ENCODE peak calls at places on chromosomes 1 and 21, in six cellular contexts. A, Y, L, B, Z and H are unnamed samples. For H3K27me3, the result is how much of the 10 kb centered on the place peaks cover.

GRCh38 chr1:167136191-167136614 is 42.3 kb downstream of the STYXL2 start:
- DNase-seq in A (no peak), Y (no peak), L (no peak), B (no peak), Z (peak), H (no peak)

GRCh38 chr1:184218436-184218835 is 166.9 kb downstream of the TSEN15 start:
- DNase-seq in A (no peak), Y (no peak), L (no peak), B (no peak), Z (no peak), H (no peak)

GRCh38 chr1:61978866-61979265 is 215.8 kb upstream of the L1TD1 start:
- DNase-seq in A (no peak), Y (no peak), L (no peak), B (no peak), Z (no peak), H (no peak)

GRCh38 chr1:14625587-14626447 is 27.3 kb downstream of the KAZN start:
- DNase-seq in A (no peak), Y (no peak), L (no peak), B (no peak), Z (no peak), H (no peak)

GRCh38 chr1:31374511-31375196 is 1.8 kb upstream of the FABP3 start:
- DNase-seq in A (no peak), Y (peak), L (peak), B (peak), Z (peak), H (no peak)

GRCh38 chr1:176843352-176844297 is 320.9 kb downstream of the ASTN1 start:
- DNase-seq in A (no peak), Y (peak), L (peak), B (peak), Z (no peak), H (no peak)

GRCh38 chr1:235637756-235638155 is 11.8 kb downstream of the GNG4 start:
- DNase-seq in A (no peak), Y (no peak), L (no peak), B (no peak), Z (no peak), H (no peak)

GRCh38 chr1:225431081-225431863 is 3.4 kb upstream of the LBR start:
- DNase-seq in A (peak), Y (no peak), L (no peak), B (no peak), Z (no peak), H (no peak)

GRCh38 chr1:3265800-3266485 is 188.5 kb upstream of the ARHGEF16 start:
- DNase-seq in A (no peak), Y (no peak), L (no peak), B (no peak), Z (no peak), H (no peak)

GRCh38 chr1:31981976-31982375 is 31.7 kb upstream of the KHDRBS1 start:
- DNase-seq in A (no peak), Y (no peak), L (no peak), B (no peak), Z (no peak), H (no peak)

GRCh38 chr1:243253211-243253926 is 1.7 kb downstream of the CEP170 start:
- DNase-seq in A (no peak), Y (no peak), L (no peak), B (no peak), Z (no peak), H (no peak)

GRCh38 chr1:47786301-47786700 is 210.9 kb downstream of the TRABD2B start:
- DNase-seq in A (no peak), Y (no peak), L (no peak), B (no peak), Z (no peak), H (no peak)

GRCh38 chr21:14602418-14602987 is 56.4 kb upstream of the SAMSN1 start:
- DNase-seq in A (no peak), Y (no peak), L (no peak), B (no peak), Z (no peak), H (peak)

GRCh38 chr1:54456921-54457529 is 50.8 kb upstream of the SSBP3 start:
- DNase-seq in A (no peak), Y (no peak), L (no peak), B (peak), Z (no peak), H (no peak)

GRCh38 chr1:1602941-1603506 is 3.1 kb upstream of the FNDC10 start:
- DNase-seq in A (no peak), Y (no peak), L (no peak), B (no peak), Z (no peak), H (no peak)

GRCh38 chr1:59354754-59355337 is 58.0 kb downstream of the FGGY start:
- DNase-seq in A (no peak), Y (peak), L (no peak), B (peak), Z (no peak), H (peak)

GRCh38 chr1:71047635-71048607 is at the start of gene PTGER3:
- DNase-seq in A (peak), Y (peak), L (peak), B (peak), Z (peak), H (peak)

GRCh38 chr1:8818325-8818775 is 910 bp upstream of the RERE start:
- DNase-seq in A (no peak), Y (peak), L (peak), B (peak), Z (peak), H (no peak)

GRCh38 chr1:4624141-4624715 is 30.2 kb upstream of the AJAP1 start:
- DNase-seq in A (no peak), Y (no peak), L (no peak), B (no peak), Z (no peak), H (no peak)

GRCh38 chr1:11179125-11179524 is 10.0 kb upstream of the ANGPTL7 start:
- DNase-seq in A (no peak), Y (no peak), L (no peak), B (no peak), Z (no peak), H (no peak)

GRCh38 chr1:11505591-11506538 is 26.9 kb downstream of the DISP3 start:
- DNase-seq in A (no peak), Y (no peak), L (no peak), B (no peak), Z (no peak), H (no peak)

GRCh38 chr1:78048446-78048845 is 2.7 kb downstream of the GIPC2 start:
- DNase-seq in A (no peak), Y (no peak), L (no peak), B (no peak), Z (no peak), H (no peak)

GRCh38 chr1:201184734-201185453 is 5.7 kb upstream of the IGFN1 start:
- DNase-seq in A (no peak), Y (peak), L (no peak), B (peak), Z (no peak), H (no peak)

GRCh38 chr1:150537732-150538684 is 11.2 kb upstream of the ADAMTSL4 start:
- DNase-seq in A (no peak), Y (no peak), L (no peak), B (no peak), Z (no peak), H (no peak)

GRCh38 chr1:93177991-93178390 is 2.2 kb downstream of the TMED5 start:
- DNase-seq in A (no peak), Y (no peak), L (no peak), B (no peak), Z (no peak), H (no peak)

GRCh38 chr1:158146165-158146564 is 34.5 kb upstream of the CD1D start:
- DNase-seq in A (no peak), Y (no peak), L (no peak), B (peak), Z (no peak), H (no peak)

GRCh38 chr1:151009206-151009587 is 948 bp downstream of the PRUNE1 start:
- DNase-seq in A (no peak), Y (no peak), L (no peak), B (no peak), Z (no peak), H (no peak)

GRCh38 chr1:7878027-7878426 is 25.2 kb upstream of the UTS2 start:
- DNase-seq in A (no peak), Y (no peak), L (no peak), B (no peak), Z (no peak), H (no peak)

GRCh38 chr1:230778916-230779590 is 31.9 kb downstream of the CAPN9 start:
- DNase-seq in A (no peak), Y (no peak), L (no peak), B (no peak), Z (no peak), H (no peak)

GRCh38 chr1:58804853-58805252 is 21.0 kb upstream of the JUN start:
- DNase-seq in A (no peak), Y (no peak), L (no peak), B (no peak), Z (no peak), H (peak)

DNA sequence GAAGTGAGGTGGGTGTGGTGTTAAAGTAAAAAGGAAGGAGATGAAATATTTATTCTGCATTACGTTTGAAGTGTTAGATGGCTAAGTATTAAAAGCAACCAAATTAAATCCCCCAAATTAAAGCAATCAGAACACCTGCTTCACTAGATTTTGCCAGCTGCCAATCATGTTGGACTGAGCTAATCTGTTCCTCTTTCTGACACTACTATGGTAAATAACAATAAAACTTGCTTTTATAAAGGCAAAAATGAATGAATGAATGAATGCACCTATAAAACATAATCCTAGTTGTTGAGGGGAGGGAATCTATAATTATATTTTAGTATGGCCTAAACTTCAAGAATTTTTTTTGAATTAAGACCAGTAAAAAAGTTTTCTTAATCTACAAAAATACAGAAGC is 51.0 kb downstream of the RAB3GAP2 start:
- DNase-seq in A (no peak), Y (no peak), L (no peak), B (no peak), Z (no peak), H (no peak)
- TF ChIP-seq CTCF in A (no peak), Y (no peak), L (no peak), B (no peak), Z (no peak), H (no peak)

DNA sequence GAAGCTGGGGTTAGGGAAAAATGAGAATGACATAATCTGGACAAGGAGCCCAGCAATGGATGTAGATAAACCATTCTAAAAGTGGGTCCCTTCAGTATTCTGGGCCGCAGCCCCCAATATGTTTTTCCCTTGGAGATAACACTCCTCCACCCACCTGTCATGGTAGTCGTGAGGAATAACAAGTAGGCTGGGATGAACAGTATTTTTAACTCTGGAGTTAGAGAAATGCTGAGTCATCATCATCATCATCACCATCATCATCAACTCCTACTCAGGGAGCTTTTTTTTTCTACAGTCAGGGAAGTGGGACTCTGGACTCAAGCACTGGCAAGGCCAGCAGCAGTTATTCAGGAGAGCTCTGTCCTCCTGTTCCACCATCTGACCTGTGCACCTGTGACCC is 12.8 kb downstream of the CADM3 start:
- DNase-seq in A (no peak), Y (no peak), L (no peak), B (no peak), Z (no peak), H (no peak)
- H3K27me3 ChIP-seq in A (under half), Y (under half), L (under half), B (under half), Z (under half), H (under half)

GRCh38 chr21:26710155-26710554 is 135.1 kb downstream of the ADAMTS1 start:
- DNase-seq in A (no peak), Y (no peak), L (no peak), B (no peak), Z (no peak), H (no peak)
- H3K4me3 ChIP-seq in A (no peak), Y (no peak), L (no peak), B (no peak), Z (no peak), H (no peak)

GRCh38 chr1:23084880-23085279 is 65.6 kb downstream of the KDM1A start:
- DNase-seq in A (no peak), Y (no peak), L (no peak), B (no peak), Z (no peak), H (no peak)

GRCh38 chr1:23080885-23081284 is 61.6 kb downstream of the KDM1A start:
- DNase-seq in A (no peak), Y (no peak), L (no peak), B (no peak), Z (no peak), H (no peak)

GRCh38 chr1:23083714-23084480 is 64.6 kb downstream of the KDM1A start:
- DNase-seq in A (no peak), Y (peak), L (peak), B (peak), Z (no peak), H (no peak)

GRCh38 chr1:23079025-23079424 is 59.8 kb downstream of the KDM1A start:
- DNase-seq in A (no peak), Y (no peak), L (no peak), B (no peak), Z (no peak), H (no peak)

GRCh38 chr1:23081376-23081775 is 62.1 kb downstream of the KDM1A start:
- DNase-seq in A (no peak), Y (no peak), L (no peak), B (no peak), Z (no peak), H (no peak)
- TF ChIP-seq CTCF in A (no peak), Y (no peak), L (no peak), B (no peak), Z (no peak), H (no peak)

DNA sequence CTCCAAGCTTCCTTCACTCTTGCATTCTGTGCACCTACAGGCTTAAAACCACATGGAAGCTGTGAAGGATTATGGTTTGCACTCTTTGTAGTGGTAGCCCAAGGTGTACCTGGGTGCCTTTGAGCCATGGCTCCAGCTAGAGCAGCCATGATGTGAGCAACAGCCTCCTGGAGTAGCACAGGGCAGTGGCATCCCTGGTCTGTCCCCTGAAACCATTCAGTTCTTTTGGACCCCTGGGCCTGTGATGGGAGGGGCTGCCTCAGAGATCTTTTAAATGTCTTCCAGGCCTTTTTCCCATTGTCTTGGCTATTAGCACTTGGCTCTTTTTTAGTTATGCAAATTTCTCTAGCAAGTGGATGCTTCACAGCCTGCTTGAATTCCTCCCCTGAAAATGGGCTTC is 47.4 kb downstream of the CLCA4 start:
- DNase-seq in A (no peak), Y (no peak), L (no peak), B (no peak), Z (no peak), H (no peak)
- H3K27me3 ChIP-seq in A (under half), Y (under half), L (under half), B (under half), Z (under half), H (under half)

GRCh38 chr21:34180406-34180805 is 107.0 kb downstream of the MRPS6 start:
- DNase-seq in A (no peak), Y (no peak), L (no peak), B (no peak), Z (no peak), H (no peak)
- H3K4me3 ChIP-seq in A (no peak), Y (no peak), L (peak), B (no peak), Z (peak), H (no peak)

DNA sequence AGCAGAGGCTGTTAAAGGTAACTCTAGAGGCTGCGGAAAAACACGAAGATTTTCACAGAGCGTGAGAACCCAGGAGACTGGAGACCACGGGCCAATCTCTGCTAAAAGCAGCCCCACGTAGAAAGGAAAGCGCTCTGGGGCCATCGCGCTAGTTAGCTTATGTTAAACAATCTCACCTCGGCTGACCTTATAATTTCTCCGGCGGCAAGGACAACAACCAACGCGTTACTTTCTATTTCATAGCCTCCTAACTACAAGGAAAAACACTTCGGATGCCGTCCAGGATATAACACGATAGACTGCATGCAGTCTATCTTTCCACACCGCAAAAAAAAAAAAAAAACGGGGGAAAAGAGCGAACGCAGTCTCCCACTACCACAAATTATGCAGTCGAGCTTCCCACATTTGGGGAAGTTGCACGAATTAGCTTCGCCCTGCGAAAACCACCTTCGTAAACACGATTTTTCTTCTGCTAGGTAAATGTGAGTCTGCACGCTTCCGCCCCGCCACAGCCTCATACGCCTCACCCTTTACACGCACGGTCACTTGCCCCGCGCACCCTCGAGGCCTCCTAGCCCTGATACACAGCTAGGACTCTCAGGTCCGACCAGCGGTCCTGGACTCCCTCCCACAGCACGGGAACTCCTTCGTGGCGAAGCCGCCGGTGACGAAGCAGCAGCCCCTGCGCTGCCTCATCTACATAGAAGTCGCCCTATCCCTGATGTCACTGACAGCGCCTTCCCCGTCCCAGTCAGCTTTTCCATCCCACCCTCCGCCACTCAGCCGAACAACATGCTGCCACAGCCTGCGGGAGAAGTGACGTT is 87.8 kb downstream of the PRKAB2 start:
- DNase-seq in A (peak), Y (peak), L (peak), B (peak), Z (peak), H (peak)
- TF ChIP-seq CTCF in A (no peak), Y (no peak), L (no peak), B (no peak), Z (no peak), H (no peak)

DNA sequence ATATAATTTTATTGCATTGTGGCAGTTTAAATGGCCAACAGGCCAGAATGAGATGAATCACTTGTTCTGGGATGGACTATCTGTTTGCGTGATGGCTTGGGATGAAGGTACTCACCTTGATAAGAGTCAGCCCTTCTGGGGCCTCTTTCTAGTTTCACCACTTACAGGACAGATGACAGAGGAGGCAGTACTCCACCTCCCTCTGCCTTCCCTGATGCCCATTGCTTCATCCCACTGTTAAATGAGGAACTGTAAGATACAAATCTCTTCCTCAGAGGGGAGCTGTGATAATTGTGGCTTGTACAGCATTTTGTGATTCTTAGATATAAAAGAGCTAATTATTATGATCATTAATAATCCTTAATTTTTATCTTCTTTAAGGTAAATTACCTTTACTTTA is 3.7 kb upstream of the TCHH start:
- DNase-seq in A (no peak), Y (no peak), L (no peak), B (no peak), Z (no peak), H (no peak)
- H3K27me3 ChIP-seq in A (half or more), Y (under half), L (under half), B (under half), Z (under half), H (under half)